ENCODE peak calls at places on chromosomes 3 and 15, in seven cellular contexts. One of them, this sample, is unnamed.

GRCh38 chr3:145094355-145094941 is 1066.5 kb downstream of the PLOD2 start:
- DNase-seq in endothelial cell of umbilical vein: peak; percentile 82
- DNase-seq in tibial artery: no peak
- DNase-seq in progenitor cell of endocrine pancreas: no peak
- DNase-seq in fibroblast of the aortic adventitia: peak; percentile 71
- DNase-seq in brain microvascular endothelial cell: peak; percentile 92
- DNase-seq in H9: no peak
- DNase-seq in this sample: peak; percentile 17

GRCh38 chr15:20351448-20351961 is 190.1 kb downstream of the GOLGA6L6 start:
- DNase-seq in endothelial cell of umbilical vein: no peak
- DNase-seq in tibial artery: peak; percentile 63
- DNase-seq in progenitor cell of endocrine pancreas: no peak
- DNase-seq in fibroblast of the aortic adventitia: no peak
- DNase-seq in brain microvascular endothelial cell: no peak
- DNase-seq in H9: peak; percentile 28
- DNase-seq in this sample: peak; percentile 32

GRCh38 chr3:175818811-175819464 is 959.8 kb downstream of the NAALADL2 start:
- DNase-seq in endothelial cell of umbilical vein: no peak
- DNase-seq in tibial artery: no peak
- DNase-seq in progenitor cell of endocrine pancreas: no peak
- DNase-seq in fibroblast of the aortic adventitia: no peak
- DNase-seq in brain microvascular endothelial cell: no peak
- DNase-seq in H9: no peak
- DNase-seq in this sample: no peak

GRCh38 chr15:99106417-99107220 is 1.7 kb downstream of the SYNM start:
- DNase-seq in endothelial cell of umbilical vein: peak; percentile 49
- DNase-seq in tibial artery: peak; percentile 81
- DNase-seq in progenitor cell of endocrine pancreas: no peak
- DNase-seq in fibroblast of the aortic adventitia: peak; percentile 63
- DNase-seq in brain microvascular endothelial cell: peak; percentile 44
- DNase-seq in H9: no peak
- DNase-seq in this sample: no peak

GRCh38 chr3:4979401-4980228 is at the start of gene BHLHE40:
- DNase-seq in endothelial cell of umbilical vein: peak; percentile 56
- DNase-seq in tibial artery: no peak
- DNase-seq in progenitor cell of endocrine pancreas: no peak
- DNase-seq in fibroblast of the aortic adventitia: peak; percentile 53
- DNase-seq in brain microvascular endothelial cell: no peak
- DNase-seq in H9: no peak
- DNase-seq in this sample: no peak

GRCh38 chr15:45795487-45796069 is 160.7 kb downstream of the SQOR start:
- DNase-seq in endothelial cell of umbilical vein: peak; percentile 78
- DNase-seq in tibial artery: no peak
- DNase-seq in progenitor cell of endocrine pancreas: peak; percentile 29
- DNase-seq in fibroblast of the aortic adventitia: peak; percentile 11
- DNase-seq in brain microvascular endothelial cell: peak; percentile 24
- DNase-seq in H9: peak; percentile 63
- DNase-seq in this sample: no peak

GRCh38 chr3:77309460-77309859 is 269.6 kb downstream of the ROBO2 start:
- DNase-seq in endothelial cell of umbilical vein: no peak
- DNase-seq in tibial artery: no peak
- DNase-seq in progenitor cell of endocrine pancreas: no peak
- DNase-seq in fibroblast of the aortic adventitia: no peak
- DNase-seq in brain microvascular endothelial cell: no peak
- DNase-seq in H9: no peak
- DNase-seq in this sample: no peak

GRCh38 chr3:47009225-47010049 is 30.0 kb downstream of the NBEAL2 start:
- DNase-seq in endothelial cell of umbilical vein: peak; percentile 91
- DNase-seq in tibial artery: peak; percentile 97
- DNase-seq in progenitor cell of endocrine pancreas: peak; percentile 85
- DNase-seq in fibroblast of the aortic adventitia: peak; percentile 88
- DNase-seq in brain microvascular endothelial cell: peak; percentile 83
- DNase-seq in H9: peak; percentile 95
- DNase-seq in this sample: peak; percentile 98

GRCh38 chr3:131801566-131801965 is 233.2 kb downstream of the CPNE4 start:
- DNase-seq in endothelial cell of umbilical vein: no peak
- DNase-seq in tibial artery: no peak
- DNase-seq in progenitor cell of endocrine pancreas: no peak
- DNase-seq in fibroblast of the aortic adventitia: no peak
- DNase-seq in brain microvascular endothelial cell: no peak
- DNase-seq in H9: no peak
- DNase-seq in this sample: no peak

GRCh38 chr3:171256445-171257250 is 203.6 kb downstream of the TNIK start:
- DNase-seq in endothelial cell of umbilical vein: peak; percentile 43
- DNase-seq in tibial artery: no peak
- DNase-seq in progenitor cell of endocrine pancreas: no peak
- DNase-seq in fibroblast of the aortic adventitia: peak; percentile 29
- DNase-seq in brain microvascular endothelial cell: no peak
- DNase-seq in H9: no peak
- DNase-seq in this sample: no peak

GRCh38 chr3:43178891-43179366 is 73.0 kb upstream of the POMGNT2 start:
- DNase-seq in endothelial cell of umbilical vein: peak; percentile 83
- DNase-seq in tibial artery: no peak
- DNase-seq in progenitor cell of endocrine pancreas: no peak
- DNase-seq in fibroblast of the aortic adventitia: peak; percentile 14
- DNase-seq in brain microvascular endothelial cell: peak; percentile 42
- DNase-seq in H9: no peak
- DNase-seq in this sample: no peak

GRCh38 chr15:51629612-51630011 is 7.0 kb upstream of the DMXL2 start:
- DNase-seq in endothelial cell of umbilical vein: no peak
- DNase-seq in tibial artery: no peak
- DNase-seq in progenitor cell of endocrine pancreas: no peak
- DNase-seq in fibroblast of the aortic adventitia: no peak
- DNase-seq in brain microvascular endothelial cell: no peak
- DNase-seq in H9: no peak
- DNase-seq in this sample: no peak

GRCh38 chr3:171811059-171811912 is 1.0 kb upstream of the PLD1 start:
- DNase-seq in endothelial cell of umbilical vein: peak; percentile 74
- DNase-seq in tibial artery: peak; percentile 81
- DNase-seq in progenitor cell of endocrine pancreas: no peak
- DNase-seq in fibroblast of the aortic adventitia: peak; percentile 100
- DNase-seq in brain microvascular endothelial cell: peak; percentile 90
- DNase-seq in H9: no peak
- DNase-seq in this sample: no peak

GRCh38 chr3:5229414-5229813 is 41.9 kb downstream of the EDEM1 start:
- DNase-seq in endothelial cell of umbilical vein: no peak
- DNase-seq in tibial artery: no peak
- DNase-seq in progenitor cell of endocrine pancreas: no peak
- DNase-seq in fibroblast of the aortic adventitia: no peak
- DNase-seq in brain microvascular endothelial cell: no peak
- DNase-seq in H9: no peak
- DNase-seq in this sample: no peak

GRCh38 chr3:47280519-47280918 is 2.1 kb downstream of the KIF9 start:
- DNase-seq in endothelial cell of umbilical vein: no peak
- DNase-seq in tibial artery: no peak
- DNase-seq in progenitor cell of endocrine pancreas: no peak
- DNase-seq in fibroblast of the aortic adventitia: no peak
- DNase-seq in brain microvascular endothelial cell: no peak
- DNase-seq in H9: no peak
- DNase-seq in this sample: no peak

GRCh38 chr15:39594056-39594763 is 13.3 kb downstream of the THBS1 start:
- DNase-seq in endothelial cell of umbilical vein: peak; percentile 64
- DNase-seq in tibial artery: no peak
- DNase-seq in progenitor cell of endocrine pancreas: no peak
- DNase-seq in fibroblast of the aortic adventitia: peak; percentile 22
- DNase-seq in brain microvascular endothelial cell: no peak
- DNase-seq in H9: no peak
- DNase-seq in this sample: no peak

GRCh38 chr15:101578443-101578894 is 73.7 kb downstream of the TM2D3 start:
- DNase-seq in endothelial cell of umbilical vein: no peak
- DNase-seq in tibial artery: no peak
- DNase-seq in progenitor cell of endocrine pancreas: peak; percentile 25
- DNase-seq in fibroblast of the aortic adventitia: peak; percentile 15
- DNase-seq in brain microvascular endothelial cell: no peak
- DNase-seq in H9: peak; percentile 78
- DNase-seq in this sample: peak; percentile 63
- TF ChIP-seq CTCF in endothelial cell of umbilical vein: peak; percentile 31
- TF ChIP-seq CTCF in tibial artery: no peak
- TF ChIP-seq CTCF in progenitor cell of endocrine pancreas: peak; percentile 61
- TF ChIP-seq CTCF in fibroblast of the aortic adventitia: peak; percentile 56
- TF ChIP-seq CTCF in brain microvascular endothelial cell: peak; percentile 72
- TF ChIP-seq CTCF in H9: peak; percentile 71
- TF ChIP-seq CTCF in this sample: peak; percentile 38

GRCh38 chr3:128863560-128863959 is 15.9 kb upstream of the ACAD9 start:
- DNase-seq in endothelial cell of umbilical vein: no peak
- DNase-seq in tibial artery: no peak
- DNase-seq in progenitor cell of endocrine pancreas: no peak
- DNase-seq in fibroblast of the aortic adventitia: no peak
- DNase-seq in brain microvascular endothelial cell: no peak
- DNase-seq in H9: no peak
- DNase-seq in this sample: peak; percentile 9
- TF ChIP-seq CTCF in endothelial cell of umbilical vein: peak; percentile 35
- TF ChIP-seq CTCF in tibial artery: no peak
- TF ChIP-seq CTCF in progenitor cell of endocrine pancreas: peak; percentile 20
- TF ChIP-seq CTCF in fibroblast of the aortic adventitia: peak; percentile 23
- TF ChIP-seq CTCF in brain microvascular endothelial cell: peak; percentile 53
- TF ChIP-seq CTCF in H9: peak; percentile 66
- TF ChIP-seq CTCF in this sample: peak; percentile 4

DNA sequence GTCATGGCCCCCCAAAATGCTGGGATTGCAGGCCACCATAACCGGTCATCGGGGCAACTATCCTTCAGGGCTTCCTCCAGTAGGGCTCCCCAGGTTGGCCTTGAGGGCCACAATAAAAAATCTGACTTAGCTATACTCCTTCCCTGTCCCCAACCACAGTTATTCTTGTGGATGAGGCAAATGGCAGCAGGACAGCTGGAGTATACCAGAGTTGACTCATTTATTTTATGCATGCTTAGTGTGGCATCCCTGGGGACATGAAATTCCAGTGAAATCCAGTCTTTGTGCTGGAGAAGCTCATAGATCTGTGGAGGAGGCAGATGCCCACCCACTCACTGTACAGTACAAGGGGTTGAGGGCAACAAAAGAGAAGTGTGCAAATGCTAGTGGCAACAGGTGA is 109.5 kb downstream of the RORA start:
- DNase-seq in endothelial cell of umbilical vein: no peak
- DNase-seq in tibial artery: no peak
- DNase-seq in progenitor cell of endocrine pancreas: no peak
- DNase-seq in fibroblast of the aortic adventitia: no peak
- DNase-seq in brain microvascular endothelial cell: no peak
- DNase-seq in H9: no peak
- DNase-seq in this sample: no peak
- TF ChIP-seq CTCF in endothelial cell of umbilical vein: no peak
- TF ChIP-seq CTCF in tibial artery: no peak
- TF ChIP-seq CTCF in progenitor cell of endocrine pancreas: no peak
- TF ChIP-seq CTCF in fibroblast of the aortic adventitia: no peak
- TF ChIP-seq CTCF in brain microvascular endothelial cell: no peak
- TF ChIP-seq CTCF in H9: no peak
- TF ChIP-seq CTCF in this sample: no peak

DNA sequence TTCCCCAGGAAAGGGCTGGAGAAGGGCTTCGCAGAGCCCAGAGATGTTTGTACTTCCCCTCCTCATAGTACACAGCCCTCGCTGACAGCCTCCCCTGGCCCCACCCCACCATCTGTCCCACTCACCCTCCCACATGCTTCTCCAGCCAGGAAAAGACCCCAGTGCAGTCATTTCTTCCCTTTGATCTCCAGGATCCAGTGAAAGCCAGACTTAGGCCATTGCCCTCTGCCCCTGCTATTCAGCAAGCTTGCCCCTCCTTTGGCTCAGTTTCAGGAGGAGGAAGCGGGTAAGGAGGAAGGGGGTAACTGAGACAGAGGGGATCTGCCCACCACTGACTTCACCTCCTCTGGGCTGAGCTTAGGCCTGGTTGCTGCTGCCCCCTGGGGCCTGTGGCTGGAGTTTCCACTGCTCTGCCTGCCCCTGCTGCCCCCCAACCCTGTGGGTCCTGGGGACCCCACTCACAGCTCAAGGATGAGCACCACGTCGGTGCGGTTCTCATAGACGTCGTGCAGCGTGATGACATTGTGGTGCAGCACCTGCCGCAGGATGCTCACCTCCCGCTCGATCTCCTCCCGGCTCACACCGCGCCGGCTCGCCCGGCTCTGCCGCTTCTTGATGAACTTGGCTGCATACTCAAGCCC is 63.1 kb downstream of the DAPK2 start:
- DNase-seq in endothelial cell of umbilical vein: peak; percentile 71
- DNase-seq in tibial artery: no peak
- DNase-seq in progenitor cell of endocrine pancreas: no peak
- DNase-seq in fibroblast of the aortic adventitia: no peak
- DNase-seq in brain microvascular endothelial cell: no peak
- DNase-seq in H9: peak; percentile 37
- DNase-seq in this sample: no peak
- TF ChIP-seq CTCF in endothelial cell of umbilical vein: peak; percentile 73
- TF ChIP-seq CTCF in tibial artery: no peak
- TF ChIP-seq CTCF in progenitor cell of endocrine pancreas: no peak
- TF ChIP-seq CTCF in fibroblast of the aortic adventitia: no peak
- TF ChIP-seq CTCF in brain microvascular endothelial cell: peak; percentile 68
- TF ChIP-seq CTCF in H9: peak; percentile 50
- TF ChIP-seq CTCF in this sample: peak; percentile 63

GRCh38 chr3:194049394-194049793 is 86.6 kb upstream of the HES1 start:
- DNase-seq in endothelial cell of umbilical vein: no peak
- DNase-seq in tibial artery: no peak
- DNase-seq in progenitor cell of endocrine pancreas: no peak
- DNase-seq in fibroblast of the aortic adventitia: no peak
- DNase-seq in brain microvascular endothelial cell: no peak
- DNase-seq in H9: no peak
- DNase-seq in this sample: no peak
- TF ChIP-seq CTCF in endothelial cell of umbilical vein: no peak
- TF ChIP-seq CTCF in tibial artery: no peak
- TF ChIP-seq CTCF in progenitor cell of endocrine pancreas: no peak
- TF ChIP-seq CTCF in fibroblast of the aortic adventitia: no peak
- TF ChIP-seq CTCF in brain microvascular endothelial cell: no peak
- TF ChIP-seq CTCF in H9: no peak
- TF ChIP-seq CTCF in this sample: no peak

DNA sequence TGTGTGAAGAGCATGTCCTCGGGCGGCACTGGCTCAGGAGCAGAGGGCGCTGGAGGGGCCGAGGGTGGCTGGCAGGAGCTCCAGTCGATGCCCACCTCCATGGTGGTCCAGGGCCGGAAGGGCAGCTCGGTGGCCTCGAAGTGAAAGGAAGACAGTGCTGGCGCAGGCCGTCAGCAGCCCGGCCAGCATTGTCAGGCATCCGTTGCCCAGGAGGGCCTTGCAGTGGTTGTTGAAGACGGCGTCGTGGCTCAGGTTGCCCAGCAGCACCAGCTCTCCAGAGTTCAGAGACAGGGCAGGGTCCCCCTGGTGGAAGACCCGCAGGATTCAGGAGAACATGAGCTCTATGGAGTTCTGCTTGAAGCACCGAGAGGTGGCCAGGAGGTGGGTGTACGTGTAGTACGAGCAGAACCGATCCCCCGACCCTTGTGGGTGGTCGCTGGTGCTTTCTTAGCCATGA is 16.5 kb upstream of the SIAH2 start:
- DNase-seq in endothelial cell of umbilical vein: no peak
- DNase-seq in tibial artery: no peak
- DNase-seq in progenitor cell of endocrine pancreas: no peak
- DNase-seq in fibroblast of the aortic adventitia: no peak
- DNase-seq in brain microvascular endothelial cell: no peak
- DNase-seq in H9: peak; percentile 82
- DNase-seq in this sample: no peak
- TF ChIP-seq CTCF in endothelial cell of umbilical vein: no peak
- TF ChIP-seq CTCF in tibial artery: no peak
- TF ChIP-seq CTCF in progenitor cell of endocrine pancreas: peak; percentile 43
- TF ChIP-seq CTCF in fibroblast of the aortic adventitia: no peak
- TF ChIP-seq CTCF in brain microvascular endothelial cell: no peak
- TF ChIP-seq CTCF in H9: peak; percentile 63
- TF ChIP-seq CTCF in this sample: no peak

This sample was measured in GM10248.